ENCODE peak calls at places on chromosomes 16 and 17, in seven cellular contexts. V is NCI-H1436 treated with DMSO at 0.1 percent for 48 hours, P is GM23248, R is RPMI8226, C is right lobe of liver, G is nephron progenitor cell, D is glutamatergic neuron. T is an unnamed sample.

GRCh38 chr17:42852351-42852750 is 1.4 kb downstream of the AOC3 start:
- DNase-seq in G (no peak), V (no peak), P (no peak), D (no peak), C (no peak), R (no peak), T (no peak)

GRCh38 chr17:56548661-56549060 is 44.8 kb upstream of the NOG start:
- DNase-seq in D (no peak), C (no peak), G (no peak), R (no peak), V (no peak), P (peak; percentile 13), T (no peak)

GRCh38 chr17:32471652-32472051 is 15.1 kb upstream of the CDK5R1 start:
- DNase-seq in D (no peak), R (no peak), V (no peak), P (no peak), G (no peak), C (no peak), T (no peak)

GRCh38 chr17:2594657-2595085 is 1.2 kb downstream of the PAFAH1B1 start:
- DNase-seq in C (no peak), P (peak; percentile 43), G (no peak), V (no peak), R (no peak), D (no peak), T (peak; percentile 58)

GRCh38 chr17:72970794-72971512 is 121.5 kb downstream of the SLC39A11 start:
- DNase-seq in V (no peak), D (no peak), C (no peak), G (no peak), R (no peak), P (no peak), T (peak; percentile 86)

GRCh38 chr16:64627781-64628180 is 494.1 kb downstream of the CDH11 start:
- DNase-seq in V (no peak), R (peak; percentile 39), G (no peak), D (no peak), C (no peak), P (no peak), T (no peak)

GRCh38 chr16:85514601-85515318 is 98.4 kb upstream of the GSE1 start:
- DNase-seq in P (peak; percentile 95), D (no peak), G (no peak), C (peak; percentile 85), V (no peak), R (no peak), T (no peak)

GRCh38 chr16:71498031-71498430 is 8.9 kb upstream of the ZNF19 start:
- DNase-seq in G (no peak), P (no peak), R (no peak), D (no peak), V (no peak), C (no peak), T (no peak)

GRCh38 chr16:70652322-70652721 is 6.0 kb downstream of the IL34 start:
- DNase-seq in D (no peak), V (no peak), G (no peak), C (no peak), R (no peak), P (no peak), T (no peak)

GRCh38 chr17:77327566-77328463 is 187.0 kb downstream of the SEC14L1 start:
- DNase-seq in D (no peak), P (no peak), G (no peak), C (peak; percentile 65), V (no peak), R (no peak), T (no peak)

GRCh38 chr16:86718118-86718517 is 139.8 kb downstream of the FOXL1 start:
- DNase-seq in P (no peak), G (no peak), R (peak; percentile 11), C (no peak), V (no peak), D (no peak), T (no peak)

GRCh38 chr17:58591455-58591854 is 77.0 kb upstream of the MTMR4 start:
- DNase-seq in C (no peak), D (no peak), R (no peak), V (no peak), P (no peak), G (no peak), T (no peak)

GRCh38 chr17:79832211-79833109 is 6.8 kb downstream of the CBX4 start:
- DNase-seq in D (no peak), V (no peak), P (no peak), G (peak; percentile 75), C (peak; percentile 62), R (no peak), T (no peak)

GRCh38 chr17:48335858-48336500 is 94.0 kb downstream of the SKAP1 start:
- DNase-seq in C (no peak), V (peak; percentile 22), D (no peak), G (no peak), P (peak; percentile 54), R (peak; percentile 67), T (peak; percentile 85)

GRCh38 chr17:76146053-76146875 is 5.2 kb upstream of the FOXJ1 start:
- DNase-seq in D (no peak), G (no peak), R (no peak), C (peak; percentile 18), V (no peak), P (no peak), T (no peak)

T was measured in Karpas-422.